ENCODE peak calls at places on chromosome 1, in nine cellular contexts. One of them, this sample, is unnamed.

GRCh38 chr1:29243023-29243862 is 6.9 kb downstream of the PTPRU start:
- DNase-seq in hepatocyte: no peak
- DNase-seq in SK-N-SH: no peak
- DNase-seq in GM23338: no peak
- DNase-seq in HCT116: no peak
- DNase-seq in GM23248: no peak
- DNase-seq in OCI-LY7: no peak
- DNase-seq in neural progenitor cell: no peak
- DNase-seq in PC-3: no peak
- DNase-seq in this sample: no peak

GRCh38 chr1:190479537-190479936 is 1.9 kb upstream of the BRINP3 start:
- DNase-seq in neural progenitor cell: peak; percentile 44
- DNase-seq in GM23338: peak; percentile 21
- DNase-seq in GM23248: no peak
- DNase-seq in OCI-LY7: no peak
- DNase-seq in hepatocyte: peak; percentile 17
- DNase-seq in HCT116: peak; percentile 8
- DNase-seq in PC-3: no peak
- DNase-seq in SK-N-SH: no peak
- DNase-seq in this sample: no peak

GRCh38 chr1:37922767-37923550 is 23.9 kb downstream of the INPP5B start:
- DNase-seq in PC-3: no peak
- DNase-seq in HCT116: no peak
- DNase-seq in neural progenitor cell: no peak
- DNase-seq in hepatocyte: no peak
- DNase-seq in GM23248: no peak
- DNase-seq in SK-N-SH: no peak
- DNase-seq in OCI-LY7: peak; percentile 93
- DNase-seq in GM23338: no peak
- DNase-seq in this sample: no peak

GRCh38 chr1:27597511-27598216 is 6.3 kb downstream of the AHDC1 start:
- DNase-seq in HCT116: no peak
- DNase-seq in hepatocyte: no peak
- DNase-seq in PC-3: no peak
- DNase-seq in neural progenitor cell: no peak
- DNase-seq in GM23248: no peak
- DNase-seq in SK-N-SH: no peak
- DNase-seq in GM23338: no peak
- DNase-seq in OCI-LY7: no peak
- DNase-seq in this sample: no peak

GRCh38 chr1:169129109-169129789 is 22.8 kb downstream of the ATP1B1 start:
- DNase-seq in OCI-LY7: no peak
- DNase-seq in PC-3: peak; percentile 90
- DNase-seq in GM23248: no peak
- DNase-seq in GM23338: no peak
- DNase-seq in SK-N-SH: no peak
- DNase-seq in neural progenitor cell: no peak
- DNase-seq in hepatocyte: no peak
- DNase-seq in HCT116: no peak
- DNase-seq in this sample: no peak

GRCh38 chr1:232547938-232548484 is 81.9 kb downstream of the SIPA1L2 start:
- DNase-seq in PC-3: no peak
- DNase-seq in hepatocyte: no peak
- DNase-seq in OCI-LY7: peak; percentile 73
- DNase-seq in SK-N-SH: no peak
- DNase-seq in GM23338: no peak
- DNase-seq in neural progenitor cell: no peak
- DNase-seq in GM23248: no peak
- DNase-seq in HCT116: no peak
- DNase-seq in this sample: no peak

GRCh38 chr1:224626042-224626441 is 9.9 kb downstream of the CNIH3 start:
- DNase-seq in SK-N-SH: no peak
- DNase-seq in hepatocyte: no peak
- DNase-seq in OCI-LY7: no peak
- DNase-seq in GM23338: no peak
- DNase-seq in GM23248: peak; percentile 94
- DNase-seq in neural progenitor cell: no peak
- DNase-seq in PC-3: peak; percentile 19
- DNase-seq in HCT116: no peak
- DNase-seq in this sample: no peak

GRCh38 chr1:58845947-58846346 is 62.1 kb upstream of the JUN start:
- DNase-seq in GM23338: peak; percentile 21
- DNase-seq in OCI-LY7: no peak
- DNase-seq in neural progenitor cell: no peak
- DNase-seq in PC-3: no peak
- DNase-seq in hepatocyte: no peak
- DNase-seq in SK-N-SH: no peak
- DNase-seq in GM23248: no peak
- DNase-seq in HCT116: no peak
- DNase-seq in this sample: no peak

GRCh38 chr1:20648946-20649345 is 12.2 kb downstream of the DDOST start:
- DNase-seq in GM23338: no peak
- DNase-seq in GM23248: no peak
- DNase-seq in SK-N-SH: no peak
- DNase-seq in OCI-LY7: no peak
- DNase-seq in HCT116: no peak
- DNase-seq in hepatocyte: no peak
- DNase-seq in neural progenitor cell: no peak
- DNase-seq in PC-3: no peak
- DNase-seq in this sample: no peak

GRCh38 chr1:194374649-194375048 is 1188.2 kb upstream of the B3GALT2 start:
- DNase-seq in SK-N-SH: no peak
- DNase-seq in hepatocyte: no peak
- DNase-seq in neural progenitor cell: no peak
- DNase-seq in GM23338: no peak
- DNase-seq in PC-3: no peak
- DNase-seq in OCI-LY7: no peak
- DNase-seq in HCT116: no peak
- DNase-seq in GM23248: no peak
- DNase-seq in this sample: no peak

GRCh38 chr1:62131093-62131725 is 63.4 kb upstream of the L1TD1 start:
- DNase-seq in hepatocyte: peak; percentile 83
- DNase-seq in neural progenitor cell: peak; percentile 83
- DNase-seq in SK-N-SH: peak; percentile 66
- DNase-seq in GM23248: peak; percentile 78
- DNase-seq in HCT116: no peak
- DNase-seq in PC-3: peak; percentile 77
- DNase-seq in OCI-LY7: peak; percentile 59
- DNase-seq in GM23338: peak; percentile 95
- DNase-seq in this sample: peak; percentile 68

GRCh38 chr1:188615321-188615720 is 1786.6 kb downstream of the PLA2G4A start:
- DNase-seq in GM23338: no peak
- DNase-seq in neural progenitor cell: no peak
- DNase-seq in GM23248: no peak
- DNase-seq in SK-N-SH: no peak
- DNase-seq in PC-3: no peak
- DNase-seq in hepatocyte: no peak
- DNase-seq in HCT116: no peak
- DNase-seq in OCI-LY7: no peak
- DNase-seq in this sample: no peak

GRCh38 chr1:112706505-112707216 is at the start of gene RHOC:
- DNase-seq in HCT116: no peak
- DNase-seq in SK-N-SH: peak; percentile 95
- DNase-seq in hepatocyte: peak; percentile 93
- DNase-seq in GM23248: peak; percentile 87
- DNase-seq in GM23338: peak; percentile 79
- DNase-seq in PC-3: peak; percentile 76
- DNase-seq in neural progenitor cell: peak; percentile 86
- DNase-seq in OCI-LY7: peak; percentile 69
- DNase-seq in this sample: peak; percentile 49

GRCh38 chr1:234842726-234843641 is 233.0 kb upstream of the IRF2BP2 start:
- DNase-seq in HCT116: no peak
- DNase-seq in neural progenitor cell: no peak
- DNase-seq in hepatocyte: no peak
- DNase-seq in GM23338: no peak
- DNase-seq in OCI-LY7: peak; percentile 66
- DNase-seq in GM23248: no peak
- DNase-seq in PC-3: no peak
- DNase-seq in SK-N-SH: peak; percentile 37
- DNase-seq in this sample: no peak

GRCh38 chr1:231487019-231487418 is 41.5 kb upstream of the TSNAX start:
- DNase-seq in GM23338: no peak
- DNase-seq in HCT116: no peak
- DNase-seq in OCI-LY7: no peak
- DNase-seq in hepatocyte: peak; percentile 40
- DNase-seq in PC-3: peak; percentile 47
- DNase-seq in SK-N-SH: no peak
- DNase-seq in GM23248: peak; percentile 65
- DNase-seq in neural progenitor cell: no peak
- DNase-seq in this sample: no peak

GRCh38 chr1:26126321-26127084 is 14.9 kb downstream of the PDIK1L start:
- DNase-seq in PC-3: peak; percentile 92
- DNase-seq in OCI-LY7: peak; percentile 79
- DNase-seq in HCT116: no peak
- DNase-seq in GM23338: no peak
- DNase-seq in neural progenitor cell: no peak
- DNase-seq in GM23248: no peak
- DNase-seq in hepatocyte: peak; percentile 50
- DNase-seq in SK-N-SH: no peak
- DNase-seq in this sample: peak; percentile 93

GRCh38 chr1:102047724-102048123 is 51.0 kb upstream of the OLFM3 start:
- DNase-seq in OCI-LY7: no peak
- DNase-seq in SK-N-SH: no peak
- DNase-seq in hepatocyte: no peak
- DNase-seq in HCT116: no peak
- DNase-seq in GM23248: no peak
- DNase-seq in neural progenitor cell: no peak
- DNase-seq in PC-3: no peak
- DNase-seq in GM23338: no peak
- DNase-seq in this sample: no peak

DNA sequence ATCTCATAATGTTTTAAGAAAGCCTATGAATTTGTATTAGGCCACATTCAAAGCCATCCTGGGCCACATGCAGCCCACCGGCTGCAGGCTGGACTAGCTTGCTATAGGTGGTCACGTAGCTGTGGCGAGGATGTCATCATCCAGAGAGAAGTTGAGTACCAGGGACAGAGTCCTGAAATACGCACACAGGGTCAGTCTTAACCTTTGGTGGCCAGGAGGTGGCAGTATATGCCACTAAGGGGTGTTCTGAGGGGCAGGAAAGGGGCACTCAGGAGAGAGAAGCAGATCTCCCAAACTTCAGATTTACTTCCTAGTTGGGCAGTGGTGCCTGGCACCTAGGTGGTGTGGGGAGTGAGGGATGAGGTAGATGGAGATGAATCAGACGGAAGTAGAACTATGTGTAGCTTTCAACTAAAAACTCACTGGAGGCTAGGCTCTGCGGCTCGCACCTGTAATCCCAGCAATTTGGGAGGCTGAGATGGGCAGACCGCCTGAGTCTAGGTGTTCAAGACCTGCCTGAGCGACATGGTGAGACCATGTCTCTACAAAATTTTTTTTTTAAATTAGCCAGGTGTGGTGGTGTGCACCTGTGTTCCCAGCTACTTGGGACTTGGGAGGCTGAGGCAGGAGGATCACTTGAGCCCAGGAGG is 16.3 kb upstream of the CDK18 start:
- DNase-seq in OCI-LY7: peak; percentile 79
- DNase-seq in HCT116: peak; percentile 44
- DNase-seq in GM23248: peak; percentile 77
- DNase-seq in neural progenitor cell: peak; percentile 89
- DNase-seq in SK-N-SH: peak; percentile 83
- DNase-seq in hepatocyte: peak; percentile 86
- DNase-seq in GM23338: peak; percentile 93
- DNase-seq in PC-3: peak; percentile 83
- DNase-seq in this sample: peak; percentile 72
- TF ChIP-seq EZH2phosphoT487 in OCI-LY7: no peak
- TF ChIP-seq EZH2phosphoT487 in HCT116: no peak
- TF ChIP-seq EZH2phosphoT487 in GM23248: no peak
- TF ChIP-seq EZH2phosphoT487 in neural progenitor cell: no peak
- TF ChIP-seq EZH2phosphoT487 in SK-N-SH: no peak
- TF ChIP-seq EZH2phosphoT487 in hepatocyte: no peak
- TF ChIP-seq EZH2phosphoT487 in GM23338: no peak
- TF ChIP-seq EZH2phosphoT487 in PC-3: no peak
- TF ChIP-seq EZH2phosphoT487 in this sample: no peak

GRCh38 chr1:150549496-150550221 is 451 bp downstream of the ADAMTSL4 start:
- DNase-seq in hepatocyte: peak; percentile 8
- DNase-seq in SK-N-SH: no peak
- DNase-seq in GM23338: peak; percentile 75
- DNase-seq in PC-3: no peak
- DNase-seq in GM23248: peak; percentile 72
- DNase-seq in HCT116: no peak
- DNase-seq in neural progenitor cell: peak; percentile 75
- DNase-seq in OCI-LY7: no peak
- DNase-seq in this sample: peak; percentile 5
- TF ChIP-seq EZH2phosphoT487 in hepatocyte: no peak
- TF ChIP-seq EZH2phosphoT487 in SK-N-SH: no peak
- TF ChIP-seq EZH2phosphoT487 in GM23338: no peak
- TF ChIP-seq EZH2phosphoT487 in PC-3: no peak
- TF ChIP-seq EZH2phosphoT487 in GM23248: no peak
- TF ChIP-seq EZH2phosphoT487 in HCT116: no peak
- TF ChIP-seq EZH2phosphoT487 in neural progenitor cell: peak; percentile 36
- TF ChIP-seq EZH2phosphoT487 in OCI-LY7: no peak
- TF ChIP-seq EZH2phosphoT487 in this sample: no peak

GRCh38 chr1:209808059-209808494 is 2.1 kb upstream of the IRF6 start:
- DNase-seq in neural progenitor cell: no peak
- DNase-seq in OCI-LY7: no peak
- DNase-seq in hepatocyte: peak; percentile 80
- DNase-seq in GM23338: no peak
- DNase-seq in GM23248: peak; percentile 97
- DNase-seq in HCT116: no peak
- DNase-seq in SK-N-SH: peak; percentile 82
- DNase-seq in PC-3: peak; percentile 99
- DNase-seq in this sample: no peak
- TF ChIP-seq EZH2phosphoT487 in neural progenitor cell: no peak
- TF ChIP-seq EZH2phosphoT487 in OCI-LY7: no peak
- TF ChIP-seq EZH2phosphoT487 in hepatocyte: no peak
- TF ChIP-seq EZH2phosphoT487 in GM23338: no peak
- TF ChIP-seq EZH2phosphoT487 in GM23248: no peak
- TF ChIP-seq EZH2phosphoT487 in HCT116: no peak
- TF ChIP-seq EZH2phosphoT487 in SK-N-SH: no peak
- TF ChIP-seq EZH2phosphoT487 in PC-3: no peak
- TF ChIP-seq EZH2phosphoT487 in this sample: no peak

GRCh38 chr1:86233406-86233805 is 76.8 kb upstream of the COL24A1 start:
- DNase-seq in SK-N-SH: no peak
- DNase-seq in GM23338: no peak
- DNase-seq in hepatocyte: no peak
- DNase-seq in GM23248: no peak
- DNase-seq in PC-3: no peak
- DNase-seq in OCI-LY7: peak; percentile 56
- DNase-seq in HCT116: no peak
- DNase-seq in neural progenitor cell: no peak
- DNase-seq in this sample: no peak

GRCh38 chr1:86229405-86229804 is 72.8 kb upstream of the COL24A1 start:
- DNase-seq in hepatocyte: no peak
- DNase-seq in SK-N-SH: no peak
- DNase-seq in OCI-LY7: no peak
- DNase-seq in HCT116: no peak
- DNase-seq in GM23338: no peak
- DNase-seq in PC-3: no peak
- DNase-seq in neural progenitor cell: no peak
- DNase-seq in GM23248: no peak
- DNase-seq in this sample: no peak

GRCh38 chr1:86227026-86227425 is 70.5 kb upstream of the COL24A1 start:
- DNase-seq in OCI-LY7: no peak
- DNase-seq in GM23248: peak; percentile 12
- DNase-seq in hepatocyte: no peak
- DNase-seq in PC-3: no peak
- DNase-seq in GM23338: peak; percentile 6
- DNase-seq in SK-N-SH: no peak
- DNase-seq in HCT116: no peak
- DNase-seq in neural progenitor cell: no peak
- DNase-seq in this sample: no peak

GRCh38 chr1:86235859-86236258 is 79.3 kb upstream of the COL24A1 start:
- DNase-seq in OCI-LY7: no peak
- DNase-seq in neural progenitor cell: no peak
- DNase-seq in GM23248: no peak
- DNase-seq in HCT116: no peak
- DNase-seq in hepatocyte: no peak
- DNase-seq in GM23338: no peak
- DNase-seq in SK-N-SH: no peak
- DNase-seq in PC-3: no peak
- DNase-seq in this sample: no peak

GRCh38 chr1:86231076-86231475 is 74.5 kb upstream of the COL24A1 start:
- DNase-seq in HCT116: no peak
- DNase-seq in GM23248: peak; percentile 21
- DNase-seq in OCI-LY7: no peak
- DNase-seq in SK-N-SH: no peak
- DNase-seq in neural progenitor cell: no peak
- DNase-seq in hepatocyte: no peak
- DNase-seq in GM23338: no peak
- DNase-seq in PC-3: no peak
- DNase-seq in this sample: no peak
- TF ChIP-seq EZH2phosphoT487 in HCT116: no peak
- TF ChIP-seq EZH2phosphoT487 in GM23248: no peak
- TF ChIP-seq EZH2phosphoT487 in OCI-LY7: no peak
- TF ChIP-seq EZH2phosphoT487 in SK-N-SH: no peak
- TF ChIP-seq EZH2phosphoT487 in neural progenitor cell: no peak
- TF ChIP-seq EZH2phosphoT487 in hepatocyte: no peak
- TF ChIP-seq EZH2phosphoT487 in GM23338: no peak
- TF ChIP-seq EZH2phosphoT487 in PC-3: no peak
- TF ChIP-seq EZH2phosphoT487 in this sample: no peak